ENCODE peak calls at places on chromosomes 13 and 19, in eight cellular contexts. H is left lung, R is fibroblast of the aortic adventitia, B is fibroblast of villous mesenchyme, M is sigmoid colon, V is B cell, Y is Peyer's patch, A is AG04450. K is an unnamed sample.

GRCh38 chr19:19866599-19867248 is 1.0 kb downstream of the ZNF253 start:
- DNase-seq in H (no peak), R (no peak), B (peak), M (no peak), V (peak), Y (peak), A (no peak), K (no peak)

GRCh38 chr19:51803965-51804364 is 9.0 kb downstream of the FPR3 start:
- DNase-seq in H (no peak), R (no peak), B (no peak), M (no peak), V (no peak), Y (no peak), A (no peak), K (no peak)

GRCh38 chr13:19185865-19186645 is 4.4 kb upstream of the TUBA3C start:
- DNase-seq in H (no peak), R (no peak), B (no peak), M (no peak), V (no peak), Y (no peak), A (no peak), K (no peak)

GRCh38 chr19:45492627-45493470 is 4.0 kb downstream of the RTN2 start:
- DNase-seq in H (peak), R (peak), B (peak), M (peak), V (peak), Y (peak), A (no peak), K (no peak)

GRCh38 chr13:23449386-23450162 is 16.1 kb upstream of the SACS start:
- DNase-seq in H (no peak), R (no peak), B (no peak), M (no peak), V (no peak), Y (no peak), A (no peak), K (no peak)

GRCh38 chr13:70080030-70080429 is 27.6 kb upstream of the ATXN8OS start:
- DNase-seq in H (no peak), R (no peak), B (no peak), M (no peak), V (no peak), Y (no peak), A (no peak), K (no peak)

GRCh38 chr13:76783798-76784197 is 102.4 kb downstream of the KCTD12 start:
- DNase-seq in H (no peak), R (no peak), B (no peak), M (no peak), V (no peak), Y (no peak), A (no peak), K (no peak)

GRCh38 chr19:38843175-38843758 is 6.5 kb downstream of the HNRNPL start:
- DNase-seq in H (no peak), R (no peak), B (no peak), M (no peak), V (no peak), Y (no peak), A (no peak), K (no peak)

GRCh38 chr19:6213696-6214585 is 65.8 kb downstream of the MLLT1 start:
- DNase-seq in H (peak), R (no peak), B (no peak), M (peak), V (peak), Y (no peak), A (no peak), K (peak)

GRCh38 chr13:109610517-109610916 is 175.9 kb downstream of the IRS2 start:
- DNase-seq in H (peak), R (no peak), B (peak), M (peak), V (no peak), Y (peak), A (no peak), K (no peak)

GRCh38 chr13:113978741-113979481 is 5.0 kb upstream of the C13orf46 start:
- DNase-seq in H (peak), R (peak), B (no peak), M (peak), V (no peak), Y (peak), A (no peak), K (peak)

GRCh38 chr13:46179576-46180368 is 2.2 kb downstream of the LCP1 start:
- DNase-seq in H (peak), R (no peak), B (no peak), M (no peak), V (peak), Y (peak), A (no peak), K (no peak)

GRCh38 chr19:46288896-46289588 is 7.8 kb upstream of the HIF3A start:
- DNase-seq in H (no peak), R (peak), B (peak), M (peak), V (no peak), Y (peak), A (peak), K (no peak)

GRCh38 chr19:53927745-53928144 is 18.7 kb downstream of the CACNG7 start:
- DNase-seq in H (no peak), R (peak), B (peak), M (no peak), V (no peak), Y (no peak), A (peak), K (no peak)

GRCh38 chr19:41907994-41908615 is 20.1 kb downstream of the ERFL start:
- DNase-seq in H (no peak), R (no peak), B (no peak), M (no peak), V (no peak), Y (no peak), A (no peak), K (peak)

GRCh38 chr13:42991892-42992584 is at the start of gene EPSTI1:
- DNase-seq in H (peak), R (peak), B (peak), M (peak), V (peak), Y (peak), A (no peak), K (no peak)

GRCh38 chr13:79194727-79195126 is 211.3 kb downstream of the RBM26 start:
- DNase-seq in H (no peak), R (no peak), B (no peak), M (no peak), V (no peak), Y (no peak), A (no peak), K (no peak)

GRCh38 chr13:36848228-36848982 is 29.4 kb downstream of the RFXAP start:
- DNase-seq in H (no peak), R (no peak), B (no peak), M (no peak), V (no peak), Y (no peak), A (no peak), K (no peak)

GRCh38 chr13:76928456-76928855 is 19.9 kb upstream of the ACOD1 start:
- DNase-seq in H (no peak), R (no peak), B (peak), M (no peak), V (no peak), Y (no peak), A (no peak), K (no peak)

GRCh38 chr13:27035892-27036235 is 135.7 kb downstream of the USP12 start:
- DNase-seq in H (no peak), R (no peak), B (no peak), M (no peak), V (no peak), Y (no peak), A (no peak), K (no peak)

GRCh38 chr19:2081873-2082810 is 14.0 kb downstream of the MOB3A start:
- DNase-seq in H (peak), R (no peak), B (no peak), M (no peak), V (peak), Y (peak), A (no peak), K (no peak)

GRCh38 chr13:89806594-89806993 is 1540.9 kb upstream of the MIR17HG start:
- DNase-seq in H (no peak), R (no peak), B (no peak), M (no peak), V (no peak), Y (no peak), A (no peak), K (no peak)

GRCh38 chr13:67283602-67284001 is 53.5 kb upstream of the PCDH9 start:
- DNase-seq in H (no peak), R (no peak), B (peak), M (no peak), V (no peak), Y (no peak), A (no peak), K (no peak)

GRCh38 chr13:29771247-29771646 is 79.2 kb downstream of the UBL3 start:
- DNase-seq in H (no peak), R (peak), B (peak), M (no peak), V (peak), Y (no peak), A (no peak), K (no peak)

GRCh38 chr13:113809934-113810333 is 50.9 kb downstream of the TMEM255B start:
- DNase-seq in H (no peak), R (no peak), B (no peak), M (no peak), V (no peak), Y (no peak), A (no peak), K (no peak)

GRCh38 chr13:40208517-40208916 is 457.9 kb downstream of the FOXO1 start:
- DNase-seq in H (no peak), R (no peak), B (no peak), M (no peak), V (no peak), Y (no peak), A (no peak), K (no peak)

GRCh38 chr13:40215311-40215710 is 451.1 kb downstream of the FOXO1 start:
- DNase-seq in H (no peak), R (no peak), B (no peak), M (no peak), V (no peak), Y (no peak), A (no peak), K (no peak)

GRCh38 chr13:40215747-40216146 is 450.7 kb downstream of the FOXO1 start:
- DNase-seq in H (no peak), R (no peak), B (no peak), M (no peak), V (no peak), Y (no peak), A (no peak), K (no peak)

GRCh38 chr13:40210865-40211585 is 455.4 kb downstream of the FOXO1 start:
- DNase-seq in H (no peak), R (no peak), B (no peak), M (no peak), V (no peak), Y (no peak), A (no peak), K (no peak)

GRCh38 chr13:40211586-40211968 is 454.9 kb downstream of the FOXO1 start:
- DNase-seq in H (no peak), R (no peak), B (no peak), M (no peak), V (no peak), Y (no peak), A (no peak), K (no peak)
- TF ChIP-seq CTCF in H (no peak), R (no peak), B (no peak), M (no peak), V (no peak), Y (no peak), A (no peak), K (no peak)

DNA sequence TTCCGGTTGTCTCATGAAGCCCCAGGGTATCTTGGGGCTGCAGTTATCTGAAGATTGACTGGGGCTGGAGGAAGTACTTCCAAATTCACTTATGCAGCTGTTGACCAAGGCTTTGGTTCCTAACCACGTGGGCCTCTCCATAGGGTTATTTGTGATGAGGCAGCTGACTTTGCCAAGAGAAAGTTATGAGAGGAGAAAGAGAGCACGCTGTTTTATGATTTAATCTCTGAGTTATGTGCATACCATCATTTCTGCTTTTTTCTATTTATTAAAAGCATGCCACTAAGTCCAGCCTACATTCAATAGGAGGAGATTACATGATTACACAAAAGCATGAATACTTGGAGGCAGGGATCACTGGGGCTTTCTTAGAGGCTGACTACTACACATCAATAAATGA is 215.5 kb downstream of the NHLRC3 start:
- DNase-seq in H (no peak), R (peak), B (peak), M (no peak), V (no peak), Y (no peak), A (peak), K (no peak)
- TF ChIP-seq CTCF in H (no peak), R (no peak), B (no peak), M (no peak), V (no peak), Y (no peak), A (no peak), K (no peak)

GRCh38 chr19:15248648-15249559 is 16.7 kb upstream of the EPHX3 start:
- DNase-seq in H (peak), R (peak), B (peak), M (peak), V (no peak), Y (peak), A (peak), K (no peak)

GRCh38 chr19:15249912-15250634 is 17.8 kb upstream of the EPHX3 start:
- DNase-seq in H (no peak), R (peak), B (peak), M (peak), V (no peak), Y (no peak), A (peak), K (no peak)

GRCh38 chr19:15250635-15250993 is 18.4 kb upstream of the EPHX3 start:
- DNase-seq in H (no peak), R (no peak), B (no peak), M (no peak), V (no peak), Y (no peak), A (no peak), K (no peak)

GRCh38 chr19:15248106-15248505 is 15.9 kb upstream of the EPHX3 start:
- DNase-seq in H (no peak), R (no peak), B (peak), M (no peak), V (no peak), Y (no peak), A (no peak), K (no peak)

DNA sequence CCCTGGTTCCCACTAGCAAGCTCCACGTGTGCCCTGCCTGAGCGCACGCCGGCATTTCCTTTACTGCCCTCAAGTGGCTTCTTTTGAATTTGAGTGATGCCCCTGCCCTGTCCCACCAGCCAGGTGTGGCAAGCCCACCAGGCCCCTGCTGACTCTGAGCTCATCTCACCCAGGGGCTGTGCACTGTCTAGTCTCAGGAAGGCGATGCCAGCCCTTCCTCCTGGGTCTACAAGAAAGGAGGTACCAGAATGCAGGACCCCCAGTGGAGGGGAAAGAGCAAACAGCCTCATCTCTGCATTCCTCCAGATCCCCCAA is 17.3 kb upstream of the EPHX3 start:
- DNase-seq in H (no peak), R (no peak), B (no peak), M (no peak), V (no peak), Y (no peak), A (no peak), K (no peak)
- TF ChIP-seq CTCF in H (no peak), R (no peak), B (no peak), M (no peak), V (no peak), Y (no peak), A (no peak), K (peak)

GRCh38 chr13:48093588-48093987 is 1.3 kb downstream of the MED4 start:
- DNase-seq in H (no peak), R (no peak), B (no peak), M (no peak), V (no peak), Y (no peak), A (no peak), K (no peak)
- TF ChIP-seq CTCF in H (no peak), R (no peak), B (no peak), M (no peak), V (no peak), Y (no peak), A (no peak), K (no peak)

DNA sequence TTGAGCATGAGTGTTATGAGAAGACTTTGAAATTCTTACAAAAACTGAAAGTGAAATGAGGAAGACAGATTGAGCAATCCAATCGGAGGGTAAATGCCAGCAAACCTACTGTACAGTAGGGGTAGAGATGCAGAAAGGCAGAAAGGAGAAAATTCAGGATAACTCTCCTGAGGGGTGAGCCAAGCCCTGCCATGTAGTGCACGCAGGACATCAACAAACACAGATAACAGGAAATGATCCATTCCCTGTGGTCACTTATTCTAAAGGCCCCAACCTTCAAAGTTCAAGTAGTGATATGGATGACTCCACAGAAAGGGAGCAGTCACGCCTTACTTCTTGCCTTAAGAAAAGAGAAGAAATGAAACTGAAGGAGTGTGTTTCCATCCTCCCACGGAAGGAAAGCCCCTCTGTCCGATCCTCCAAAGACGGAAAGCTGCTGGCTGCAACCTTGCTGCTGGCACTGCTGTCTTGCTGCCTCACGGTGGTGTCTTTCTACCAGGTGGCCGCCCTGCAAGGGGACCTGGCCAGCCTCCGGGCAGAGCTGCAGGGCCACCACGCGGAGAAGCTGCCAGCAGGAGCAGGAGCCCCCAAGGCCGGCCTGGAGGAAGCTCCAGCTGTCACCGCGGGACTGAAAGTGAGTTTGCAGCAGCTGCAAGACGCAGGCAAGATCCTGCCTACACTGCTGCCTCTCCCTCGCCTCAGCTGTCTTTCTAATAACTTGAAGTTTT is at the start of gene TNFSF13B:
- DNase-seq in H (peak), R (peak), B (peak), M (peak), V (peak), Y (peak), A (no peak), K (peak)
- TF ChIP-seq CTCF in H (no peak), R (no peak), B (peak), M (no peak), V (peak), Y (no peak), A (no peak), K (peak)

GRCh38 chr13:97387487-97388353 is 46.2 kb upstream of the RAP2A start:
- DNase-seq in H (no peak), R (no peak), B (no peak), M (no peak), V (no peak), Y (no peak), A (no peak), K (no peak)
- TF ChIP-seq CTCF in H (no peak), R (no peak), B (no peak), M (no peak), V (no peak), Y (no peak), A (no peak), K (no peak)

GRCh38 chr13:52850396-52851152 is 2.1 kb upstream of the PCDH8 start:
- DNase-seq in H (peak), R (peak), B (peak), M (no peak), V (peak), Y (peak), A (no peak), K (no peak)
- TF ChIP-seq CTCF in H (no peak), R (no peak), B (no peak), M (no peak), V (no peak), Y (no peak), A (no peak), K (peak)

K was measured in chondrocyte.